ENCODE peak calls at places on chromosomes 6 and 20, in nine cellular contexts. One of them, this sample, is unnamed.

GRCh38 chr6:33417127-33417902 is 592 bp downstream of the CUTA start:
- DNase-seq in CD4-positive, CD25-positive, alpha-beta regulatory T cell: no peak
- DNase-seq in pancreas: no peak
- DNase-seq in PC-9: no peak
- DNase-seq in cardiac fibroblast: peak
- DNase-seq in OCI-LY7: no peak
- DNase-seq in heart right ventricle: no peak
- DNase-seq in left lung: no peak
- DNase-seq in CD8-positive, alpha-beta memory T cell: no peak
- DNase-seq in this sample: peak

GRCh38 chr6:14035448-14035847 is 82.1 kb upstream of the CD83 start:
- DNase-seq in pancreas: peak
- DNase-seq in CD4-positive, CD25-positive, alpha-beta regulatory T cell: no peak
- DNase-seq in PC-9: peak
- DNase-seq in OCI-LY7: no peak
- DNase-seq in heart right ventricle: no peak
- DNase-seq in CD8-positive, alpha-beta memory T cell: no peak
- DNase-seq in left lung: no peak
- DNase-seq in cardiac fibroblast: peak
- DNase-seq in this sample: peak

GRCh38 chr6:165662041-165662491 is 975 bp downstream of the PDE10A start:
- DNase-seq in pancreas: no peak
- DNase-seq in cardiac fibroblast: peak
- DNase-seq in left lung: peak
- DNase-seq in heart right ventricle: peak
- DNase-seq in PC-9: no peak
- DNase-seq in OCI-LY7: no peak
- DNase-seq in CD8-positive, alpha-beta memory T cell: no peak
- DNase-seq in CD4-positive, CD25-positive, alpha-beta regulatory T cell: no peak
- DNase-seq in this sample: no peak

GRCh38 chr6:26126394-26127221 is 39.4 kb downstream of the HFE start:
- DNase-seq in OCI-LY7: peak
- DNase-seq in pancreas: no peak
- DNase-seq in cardiac fibroblast: no peak
- DNase-seq in CD4-positive, CD25-positive, alpha-beta regulatory T cell: peak
- DNase-seq in left lung: no peak
- DNase-seq in PC-9: no peak
- DNase-seq in CD8-positive, alpha-beta memory T cell: no peak
- DNase-seq in heart right ventricle: no peak
- DNase-seq in this sample: peak

GRCh38 chr20:1391640-1392442 is 1.0 kb downstream of the FKBP1A start:
- DNase-seq in pancreas: no peak
- DNase-seq in CD8-positive, alpha-beta memory T cell: no peak
- DNase-seq in heart right ventricle: no peak
- DNase-seq in PC-9: no peak
- DNase-seq in cardiac fibroblast: peak
- DNase-seq in CD4-positive, CD25-positive, alpha-beta regulatory T cell: peak
- DNase-seq in left lung: no peak
- DNase-seq in OCI-LY7: peak
- DNase-seq in this sample: peak

GRCh38 chr6:85015396-85015990 is 251.1 kb upstream of the TBX18 start:
- DNase-seq in pancreas: peak
- DNase-seq in left lung: no peak
- DNase-seq in cardiac fibroblast: peak
- DNase-seq in CD4-positive, CD25-positive, alpha-beta regulatory T cell: peak
- DNase-seq in CD8-positive, alpha-beta memory T cell: no peak
- DNase-seq in heart right ventricle: peak
- DNase-seq in PC-9: peak
- DNase-seq in OCI-LY7: no peak
- DNase-seq in this sample: peak

GRCh38 chr6:140858381-140858971 is 1274.2 kb upstream of the GJE1 start:
- DNase-seq in heart right ventricle: no peak
- DNase-seq in PC-9: peak
- DNase-seq in CD8-positive, alpha-beta memory T cell: no peak
- DNase-seq in CD4-positive, CD25-positive, alpha-beta regulatory T cell: no peak
- DNase-seq in OCI-LY7: no peak
- DNase-seq in pancreas: no peak
- DNase-seq in cardiac fibroblast: no peak
- DNase-seq in left lung: no peak
- DNase-seq in this sample: no peak

GRCh38 chr6:148514091-148514850 is 171.6 kb downstream of the SASH1 start:
- DNase-seq in PC-9: no peak
- DNase-seq in pancreas: no peak
- DNase-seq in heart right ventricle: no peak
- DNase-seq in CD8-positive, alpha-beta memory T cell: no peak
- DNase-seq in left lung: no peak
- DNase-seq in CD4-positive, CD25-positive, alpha-beta regulatory T cell: no peak
- DNase-seq in cardiac fibroblast: no peak
- DNase-seq in OCI-LY7: no peak
- DNase-seq in this sample: no peak

GRCh38 chr6:87968435-87969278 is 79.0 kb upstream of the SPACA1 start:
- DNase-seq in CD4-positive, CD25-positive, alpha-beta regulatory T cell: peak
- DNase-seq in OCI-LY7: peak
- DNase-seq in CD8-positive, alpha-beta memory T cell: peak
- DNase-seq in left lung: peak
- DNase-seq in pancreas: no peak
- DNase-seq in cardiac fibroblast: peak
- DNase-seq in PC-9: no peak
- DNase-seq in heart right ventricle: no peak
- DNase-seq in this sample: no peak

GRCh38 chr20:44691424-44692423 is 23.4 kb upstream of the CCN5 start:
- DNase-seq in CD8-positive, alpha-beta memory T cell: no peak
- DNase-seq in pancreas: no peak
- DNase-seq in left lung: no peak
- DNase-seq in OCI-LY7: no peak
- DNase-seq in CD4-positive, CD25-positive, alpha-beta regulatory T cell: no peak
- DNase-seq in cardiac fibroblast: peak
- DNase-seq in PC-9: no peak
- DNase-seq in heart right ventricle: peak
- DNase-seq in this sample: no peak
- H3K4me3 ChIP-seq in CD8-positive, alpha-beta memory T cell: no peak
- H3K4me3 ChIP-seq in pancreas: no peak
- H3K4me3 ChIP-seq in left lung: no peak
- H3K4me3 ChIP-seq in OCI-LY7: no peak
- H3K4me3 ChIP-seq in CD4-positive, CD25-positive, alpha-beta regulatory T cell: no peak
- H3K4me3 ChIP-seq in cardiac fibroblast: no peak
- H3K4me3 ChIP-seq in PC-9: no peak
- H3K4me3 ChIP-seq in heart right ventricle: no peak
- H3K4me3 ChIP-seq in this sample: no peak

GRCh38 chr20:50580842-50581544 is 70.8 kb downstream of the PTPN1 start:
- DNase-seq in cardiac fibroblast: no peak
- DNase-seq in PC-9: no peak
- DNase-seq in CD8-positive, alpha-beta memory T cell: no peak
- DNase-seq in pancreas: no peak
- DNase-seq in CD4-positive, CD25-positive, alpha-beta regulatory T cell: no peak
- DNase-seq in OCI-LY7: no peak
- DNase-seq in heart right ventricle: no peak
- DNase-seq in left lung: no peak
- DNase-seq in this sample: no peak
- H3K4me3 ChIP-seq in cardiac fibroblast: no peak
- H3K4me3 ChIP-seq in PC-9: no peak
- H3K4me3 ChIP-seq in CD8-positive, alpha-beta memory T cell: no peak
- H3K4me3 ChIP-seq in pancreas: no peak
- H3K4me3 ChIP-seq in CD4-positive, CD25-positive, alpha-beta regulatory T cell: no peak
- H3K4me3 ChIP-seq in OCI-LY7: no peak
- H3K4me3 ChIP-seq in heart right ventricle: no peak
- H3K4me3 ChIP-seq in left lung: no peak
- H3K4me3 ChIP-seq in this sample: no peak

GRCh38 chr20:61801065-61801360 is 264.7 kb downstream of the TAF4 start:
- DNase-seq in left lung: no peak
- DNase-seq in pancreas: no peak
- DNase-seq in CD8-positive, alpha-beta memory T cell: no peak
- DNase-seq in PC-9: no peak
- DNase-seq in cardiac fibroblast: no peak
- DNase-seq in heart right ventricle: no peak
- DNase-seq in OCI-LY7: no peak
- DNase-seq in CD4-positive, CD25-positive, alpha-beta regulatory T cell: no peak
- DNase-seq in this sample: no peak

GRCh38 chr20:61798632-61799031 is 267.0 kb downstream of the TAF4 start:
- DNase-seq in CD4-positive, CD25-positive, alpha-beta regulatory T cell: no peak
- DNase-seq in pancreas: no peak
- DNase-seq in OCI-LY7: no peak
- DNase-seq in PC-9: no peak
- DNase-seq in heart right ventricle: no peak
- DNase-seq in cardiac fibroblast: no peak
- DNase-seq in CD8-positive, alpha-beta memory T cell: no peak
- DNase-seq in left lung: no peak
- DNase-seq in this sample: no peak

GRCh38 chr20:61800359-61801064 is 265.2 kb downstream of the TAF4 start:
- DNase-seq in left lung: peak
- DNase-seq in CD4-positive, CD25-positive, alpha-beta regulatory T cell: no peak
- DNase-seq in pancreas: no peak
- DNase-seq in PC-9: no peak
- DNase-seq in OCI-LY7: no peak
- DNase-seq in CD8-positive, alpha-beta memory T cell: no peak
- DNase-seq in cardiac fibroblast: no peak
- DNase-seq in heart right ventricle: no peak
- DNase-seq in this sample: no peak

GRCh38 chr20:61799394-61799923 is 266.2 kb downstream of the TAF4 start:
- DNase-seq in left lung: peak
- DNase-seq in cardiac fibroblast: no peak
- DNase-seq in OCI-LY7: no peak
- DNase-seq in CD4-positive, CD25-positive, alpha-beta regulatory T cell: no peak
- DNase-seq in pancreas: no peak
- DNase-seq in heart right ventricle: no peak
- DNase-seq in CD8-positive, alpha-beta memory T cell: no peak
- DNase-seq in PC-9: no peak
- DNase-seq in this sample: no peak

GRCh38 chr20:61799928-61800327 is 265.8 kb downstream of the TAF4 start:
- DNase-seq in CD8-positive, alpha-beta memory T cell: no peak
- DNase-seq in OCI-LY7: no peak
- DNase-seq in PC-9: no peak
- DNase-seq in CD4-positive, CD25-positive, alpha-beta regulatory T cell: no peak
- DNase-seq in heart right ventricle: no peak
- DNase-seq in cardiac fibroblast: no peak
- DNase-seq in pancreas: no peak
- DNase-seq in left lung: peak
- DNase-seq in this sample: no peak
- H3K4me3 ChIP-seq in CD8-positive, alpha-beta memory T cell: no peak
- H3K4me3 ChIP-seq in OCI-LY7: no peak
- H3K4me3 ChIP-seq in PC-9: no peak
- H3K4me3 ChIP-seq in CD4-positive, CD25-positive, alpha-beta regulatory T cell: no peak
- H3K4me3 ChIP-seq in heart right ventricle: no peak
- H3K4me3 ChIP-seq in cardiac fibroblast: no peak
- H3K4me3 ChIP-seq in pancreas: no peak
- H3K4me3 ChIP-seq in left lung: no peak
- H3K4me3 ChIP-seq in this sample: no peak

GRCh38 chr6:80789912-80790635 is 683.6 kb downstream of the BCKDHB start:
- DNase-seq in cardiac fibroblast: peak
- DNase-seq in OCI-LY7: no peak
- DNase-seq in CD8-positive, alpha-beta memory T cell: no peak
- DNase-seq in pancreas: no peak
- DNase-seq in heart right ventricle: no peak
- DNase-seq in left lung: no peak
- DNase-seq in PC-9: no peak
- DNase-seq in CD4-positive, CD25-positive, alpha-beta regulatory T cell: no peak
- DNase-seq in this sample: no peak
- H3K4me3 ChIP-seq in cardiac fibroblast: no peak
- H3K4me3 ChIP-seq in OCI-LY7: no peak
- H3K4me3 ChIP-seq in CD8-positive, alpha-beta memory T cell: no peak
- H3K4me3 ChIP-seq in pancreas: no peak
- H3K4me3 ChIP-seq in heart right ventricle: no peak
- H3K4me3 ChIP-seq in left lung: no peak
- H3K4me3 ChIP-seq in PC-9: no peak
- H3K4me3 ChIP-seq in CD4-positive, CD25-positive, alpha-beta regulatory T cell: no peak
- H3K4me3 ChIP-seq in this sample: no peak

GRCh38 chr6:117600008-117600743 is 2.1 kb downstream of the GOPC start:
- DNase-seq in heart right ventricle: no peak
- DNase-seq in cardiac fibroblast: no peak
- DNase-seq in PC-9: no peak
- DNase-seq in pancreas: no peak
- DNase-seq in CD4-positive, CD25-positive, alpha-beta regulatory T cell: peak
- DNase-seq in OCI-LY7: peak
- DNase-seq in left lung: no peak
- DNase-seq in CD8-positive, alpha-beta memory T cell: no peak
- DNase-seq in this sample: no peak
- H3K4me3 ChIP-seq in heart right ventricle: no peak
- H3K4me3 ChIP-seq in cardiac fibroblast: no peak
- H3K4me3 ChIP-seq in PC-9: peak
- H3K4me3 ChIP-seq in pancreas: no peak
- H3K4me3 ChIP-seq in CD4-positive, CD25-positive, alpha-beta regulatory T cell: peak
- H3K4me3 ChIP-seq in OCI-LY7: peak
- H3K4me3 ChIP-seq in left lung: peak
- H3K4me3 ChIP-seq in CD8-positive, alpha-beta memory T cell: no peak
- H3K4me3 ChIP-seq in this sample: peak

GRCh38 chr20:23358563-23358906 is 3.4 kb upstream of the GZF1 start:
- DNase-seq in cardiac fibroblast: no peak
- DNase-seq in CD8-positive, alpha-beta memory T cell: no peak
- DNase-seq in OCI-LY7: no peak
- DNase-seq in heart right ventricle: no peak
- DNase-seq in left lung: no peak
- DNase-seq in CD4-positive, CD25-positive, alpha-beta regulatory T cell: no peak
- DNase-seq in PC-9: no peak
- DNase-seq in pancreas: no peak
- DNase-seq in this sample: no peak
- H3K4me3 ChIP-seq in cardiac fibroblast: no peak
- H3K4me3 ChIP-seq in CD8-positive, alpha-beta memory T cell: peak
- H3K4me3 ChIP-seq in OCI-LY7: peak
- H3K4me3 ChIP-seq in heart right ventricle: peak
- H3K4me3 ChIP-seq in left lung: peak
- H3K4me3 ChIP-seq in CD4-positive, CD25-positive, alpha-beta regulatory T cell: peak
- H3K4me3 ChIP-seq in PC-9: peak
- H3K4me3 ChIP-seq in pancreas: peak
- H3K4me3 ChIP-seq in this sample: peak

GRCh38 chr20:64035933-64036345 is at the start of gene C20orf204:
- DNase-seq in OCI-LY7: no peak
- DNase-seq in CD4-positive, CD25-positive, alpha-beta regulatory T cell: no peak
- DNase-seq in CD8-positive, alpha-beta memory T cell: no peak
- DNase-seq in heart right ventricle: no peak
- DNase-seq in cardiac fibroblast: no peak
- DNase-seq in left lung: no peak
- DNase-seq in pancreas: no peak
- DNase-seq in PC-9: no peak
- DNase-seq in this sample: no peak
- H3K4me3 ChIP-seq in OCI-LY7: no peak
- H3K4me3 ChIP-seq in CD4-positive, CD25-positive, alpha-beta regulatory T cell: peak
- H3K4me3 ChIP-seq in CD8-positive, alpha-beta memory T cell: no peak
- H3K4me3 ChIP-seq in heart right ventricle: no peak
- H3K4me3 ChIP-seq in cardiac fibroblast: no peak
- H3K4me3 ChIP-seq in left lung: no peak
- H3K4me3 ChIP-seq in pancreas: no peak
- H3K4me3 ChIP-seq in PC-9: no peak
- H3K4me3 ChIP-seq in this sample: no peak

GRCh38 chr6:6699741-6700367 is 111.3 kb downstream of the LY86 start:
- DNase-seq in OCI-LY7: no peak
- DNase-seq in pancreas: peak
- DNase-seq in cardiac fibroblast: peak
- DNase-seq in CD8-positive, alpha-beta memory T cell: no peak
- DNase-seq in CD4-positive, CD25-positive, alpha-beta regulatory T cell: no peak
- DNase-seq in heart right ventricle: peak
- DNase-seq in PC-9: peak
- DNase-seq in left lung: no peak
- DNase-seq in this sample: peak
- H3K4me3 ChIP-seq in OCI-LY7: no peak
- H3K4me3 ChIP-seq in pancreas: no peak
- H3K4me3 ChIP-seq in cardiac fibroblast: no peak
- H3K4me3 ChIP-seq in CD8-positive, alpha-beta memory T cell: no peak
- H3K4me3 ChIP-seq in CD4-positive, CD25-positive, alpha-beta regulatory T cell: no peak
- H3K4me3 ChIP-seq in heart right ventricle: no peak
- H3K4me3 ChIP-seq in PC-9: no peak
- H3K4me3 ChIP-seq in left lung: no peak
- H3K4me3 ChIP-seq in this sample: no peak

GRCh38 chr6:2523061-2523460 is 227.7 kb downstream of the MYLK4 start:
- DNase-seq in cardiac fibroblast: no peak
- DNase-seq in CD8-positive, alpha-beta memory T cell: no peak
- DNase-seq in CD4-positive, CD25-positive, alpha-beta regulatory T cell: no peak
- DNase-seq in PC-9: no peak
- DNase-seq in left lung: no peak
- DNase-seq in OCI-LY7: no peak
- DNase-seq in heart right ventricle: no peak
- DNase-seq in pancreas: no peak
- DNase-seq in this sample: no peak
- H3K4me3 ChIP-seq in cardiac fibroblast: no peak
- H3K4me3 ChIP-seq in CD8-positive, alpha-beta memory T cell: no peak
- H3K4me3 ChIP-seq in CD4-positive, CD25-positive, alpha-beta regulatory T cell: no peak
- H3K4me3 ChIP-seq in PC-9: no peak
- H3K4me3 ChIP-seq in left lung: no peak
- H3K4me3 ChIP-seq in OCI-LY7: no peak
- H3K4me3 ChIP-seq in heart right ventricle: no peak
- H3K4me3 ChIP-seq in pancreas: no peak
- H3K4me3 ChIP-seq in this sample: no peak